ENCODE peak calls at places on chromosomes 13 and 19, in four cellular contexts. M is cardiac muscle cell, W is activated B cell treated with CpG ODN at 0.5 μM for 24 hours, I is nephron progenitor cell. R is an unnamed sample.

GRCh38 chr19:14218615-14219330 is 12.8 kb upstream of the ADGRL1 start:
- DNase-seq in W (no peak), M (peak), I (no peak), R (no peak)

GRCh38 chr19:566403-566802 is 6.0 kb upstream of the BSG start:
- DNase-seq in W (no peak), M (peak), I (no peak), R (no peak)

GRCh38 chr19:17777840-17778620 is 16.9 kb upstream of the B3GNT3 start:
- DNase-seq in W (peak), I (peak), M (peak), R (peak)

GRCh38 chr13:33679658-33680012 is 138.3 kb upstream of the RFC3 start:
- DNase-seq in W (no peak), I (no peak), M (no peak), R (no peak)

GRCh38 chr19:15299568-15300409 is 32.5 kb downstream of the BRD4 start:
- DNase-seq in I (no peak), W (no peak), M (peak), R (no peak)

GRCh38 chr13:51246411-51247298 is 24.5 kb downstream of the FAM124A start:
- DNase-seq in M (no peak), I (no peak), W (no peak), R (no peak)

GRCh38 chr13:80161896-80162295 is 179.0 kb downstream of the SPRY2 start:
- DNase-seq in W (no peak), I (no peak), M (no peak), R (no peak)

GRCh38 chr13:110528371-110528770 is 33.2 kb downstream of the RAB20 start:
- DNase-seq in I (no peak), M (peak), W (no peak), R (no peak)

GRCh38 chr13:20219585-20219984 is 12.5 kb downstream of the GJB6 start:
- DNase-seq in M (no peak), W (no peak), I (no peak), R (no peak)

GRCh38 chr19:19661675-19662251 is 1.7 kb downstream of the ATP13A1 start:
- DNase-seq in M (no peak), W (no peak), I (no peak), R (no peak)

GRCh38 chr13:112622375-112622774 is 34.4 kb upstream of the TUBGCP3 start:
- DNase-seq in M (no peak), I (no peak), W (no peak), R (no peak)

GRCh38 chr19:55066107-55066709 is 3.3 kb upstream of the RDH13 start:
- DNase-seq in I (peak), M (no peak), W (no peak), R (no peak)

GRCh38 chr19:35355851-35356460 is 2.3 kb upstream of the FFAR3 start:
- DNase-seq in I (no peak), M (peak), W (no peak), R (no peak)

GRCh38 chr19:41904118-41904870 is 21.3 kb downstream of the ARHGEF1 start:
- DNase-seq in M (no peak), I (no peak), W (no peak), R (no peak)

GRCh38 chr19:11288349-11288748 is 7.6 kb upstream of the TSPAN16 start:
- DNase-seq in M (peak), W (no peak), I (no peak), R (no peak)

GRCh38 chr13:40271931-40272775 is 394.3 kb downstream of the FOXO1 start:
- DNase-seq in W (no peak), M (peak), I (no peak), R (no peak)

GRCh38 chr13:42969558-42970172 is 22.4 kb downstream of the EPSTI1 start:
- DNase-seq in M (peak), I (peak), W (peak), R (peak)

GRCh38 chr13:110445722-110446569 is 115.6 kb downstream of the RAB20 start:
- DNase-seq in I (no peak), M (no peak), W (no peak), R (no peak)

GRCh38 chr19:49103331-49104085 is 10.7 kb upstream of the LIN7B start:
- DNase-seq in W (no peak), I (no peak), M (no peak), R (no peak)

GRCh38 chr19:49106648-49107135 is 7.5 kb upstream of the LIN7B start:
- DNase-seq in I (peak), W (peak), M (peak), R (peak)

GRCh38 chr19:49102303-49102702 is 11.9 kb upstream of the LIN7B start:
- DNase-seq in W (no peak), M (no peak), I (no peak), R (no peak)

GRCh38 chr19:49101160-49101559 is 13.0 kb upstream of the LIN7B start:
- DNase-seq in M (no peak), I (no peak), W (no peak), R (no peak)

DNA sequence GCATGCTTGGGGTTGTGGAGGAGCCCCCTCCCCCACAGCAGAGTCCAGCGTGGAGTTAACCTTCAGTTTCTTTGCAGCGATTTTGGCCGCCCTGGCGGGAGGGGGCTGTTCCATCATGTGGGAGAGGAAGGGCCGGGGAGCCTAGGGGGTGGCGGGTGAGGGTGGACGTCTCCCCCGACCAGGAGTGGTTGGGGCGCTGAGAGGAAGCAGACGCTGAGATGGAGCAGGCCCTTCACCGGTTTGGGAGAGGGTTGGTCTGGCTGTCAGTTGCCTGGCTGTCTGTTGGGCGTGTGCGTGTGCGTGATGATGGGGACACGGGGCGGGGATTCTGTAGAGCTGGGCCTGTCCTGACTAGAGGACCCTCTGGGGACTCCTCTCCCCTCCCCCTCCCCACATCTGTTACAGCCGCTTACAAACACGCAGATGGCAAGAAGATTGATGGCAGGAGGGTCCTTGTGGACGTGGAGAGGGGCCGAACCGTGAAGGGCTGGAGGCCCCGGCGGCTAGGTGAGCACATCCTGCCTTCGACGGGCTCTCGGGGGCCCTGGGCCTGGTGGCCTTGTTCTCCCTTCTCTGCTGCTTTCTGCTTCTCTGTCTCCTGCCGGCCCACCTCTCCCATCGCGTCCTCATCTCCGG is 9.8 kb upstream of the LIN7B start:
- DNase-seq in M (no peak), I (peak), W (no peak), R (no peak)
- TF ChIP-seq CTCF in M (no peak), I (no peak), W (no peak), R (no peak)

GRCh38 chr13:27665333-27665732 is 43.6 kb downstream of the POLR1D start:
- DNase-seq in W (no peak), M (no peak), I (no peak), R (no peak)
- TF ChIP-seq CTCF in W (no peak), M (peak), I (no peak), R (peak)

DNA sequence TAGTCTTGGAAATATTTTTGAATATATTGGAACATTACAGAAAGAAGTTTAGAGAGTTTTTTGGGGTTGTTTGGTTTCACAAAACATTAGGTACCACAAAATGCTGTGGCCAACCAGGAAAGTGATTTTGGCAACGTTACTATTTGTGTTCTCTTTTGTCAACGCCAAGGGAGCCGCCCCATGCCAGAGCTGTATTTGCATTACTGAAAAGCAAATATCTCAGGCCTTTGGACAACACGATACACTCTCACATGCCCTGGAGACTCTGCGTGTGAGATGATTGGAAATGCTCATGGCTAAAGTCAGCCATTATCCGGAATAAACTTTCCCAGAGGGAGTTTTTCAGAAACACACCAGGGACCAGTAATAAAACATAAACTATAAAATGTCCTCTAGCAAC is 324.6 kb downstream of the SHISA2 start:
- DNase-seq in W (no peak), I (no peak), M (no peak), R (no peak)
- TF ChIP-seq CTCF in W (no peak), I (no peak), M (no peak), R (no peak)

GRCh38 chr19:4208385-4209094 is 20.8 kb upstream of the EBI3 start:
- DNase-seq in M (peak), W (no peak), I (no peak), R (no peak)
- TF ChIP-seq CTCF in M (peak), W (no peak), I (no peak), R (peak)

GRCh38 chr13:105874808-105875207 is 660.7 kb downstream of the EFNB2 start:
- DNase-seq in W (no peak), M (no peak), I (no peak), R (no peak)
- TF ChIP-seq CTCF in W (no peak), M (no peak), I (no peak), R (no peak)

DNA sequence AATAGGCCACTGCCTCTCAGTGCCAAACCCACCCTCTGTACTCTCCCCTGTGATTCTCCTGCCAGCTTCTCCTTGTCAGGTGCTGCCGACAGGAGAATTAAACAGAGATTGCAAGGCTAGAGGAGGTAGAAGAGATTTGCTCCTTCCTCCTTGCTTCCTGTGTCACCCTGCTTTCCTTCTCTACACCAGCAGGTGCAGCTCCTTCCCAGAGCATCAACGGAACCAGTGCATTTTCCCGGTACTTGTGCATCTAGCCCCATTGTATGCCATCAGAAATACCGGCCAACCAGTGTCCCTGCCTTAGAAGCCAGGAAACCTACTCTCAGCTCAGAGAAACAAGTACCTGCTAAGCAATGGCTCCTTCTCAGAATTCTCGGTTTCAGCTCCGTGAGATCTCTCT is 253.2 kb downstream of the SUCLA2 start:
- DNase-seq in I (no peak), W (no peak), M (no peak), R (no peak)
- TF ChIP-seq CTCF in I (no peak), W (no peak), M (no peak), R (no peak)

GRCh38 chr19:51329411-51329810 is 12.5 kb downstream of the VSIG10L start:
- DNase-seq in W (no peak), I (no peak), M (no peak), R (no peak)
- TF ChIP-seq CTCF in W (no peak), I (no peak), M (no peak), R (no peak)